ENCODE peak calls at places on chromosomes 11 and 22, in nine cellular contexts. U, H, N, D, I, K, P, M and O are unnamed samples. For H3K4me1 and H3K9me3, the result is how much of the 10 kb centered on the place peaks cover.

GRCh38 chr22:19663286-19663815 is 51.0 kb upstream of the SEPTIN5 start:
- DNase-seq in U (peak), H (no peak), N (no peak), D (peak), I (no peak), K (no peak), P (no peak), M (peak), O (peak)

GRCh38 chr11:119844808-119845207 is 115.8 kb upstream of the NECTIN1 start:
- DNase-seq in U (peak), H (no peak), N (no peak), D (no peak), I (no peak), K (no peak), P (no peak), M (no peak), O (no peak)

GRCh38 chr11:133819114-133819513 is 26.2 kb downstream of the SPATA19 start:
- DNase-seq in U (no peak), H (no peak), N (no peak), D (no peak), I (no peak), K (no peak), P (no peak), M (no peak), O (no peak)

GRCh38 chr11:61975638-61976419 is 8.4 kb upstream of the FTH1 start:
- DNase-seq in U (no peak), H (peak), N (peak), D (no peak), I (no peak), K (peak), P (no peak), M (no peak), O (no peak)

GRCh38 chr11:129279326-129280026 is 87.4 kb upstream of the ARHGAP32 start:
- DNase-seq in U (peak), H (peak), N (peak), D (peak), I (peak), K (peak), P (peak), M (peak), O (peak)

GRCh38 chr11:78295991-78296930 is 107.5 kb downstream of the USP35 start:
- DNase-seq in U (no peak), H (no peak), N (no peak), D (no peak), I (no peak), K (no peak), P (no peak), M (peak), O (no peak)

GRCh38 chr11:119155733-119156492 is 7.1 kb downstream of the ABCG4 start:
- DNase-seq in U (no peak), H (no peak), N (no peak), D (peak), I (peak), K (no peak), P (no peak), M (no peak), O (peak)

GRCh38 chr11:61362542-61362875 is 335 bp downstream of the TMEM138 start:
- DNase-seq in U (no peak), H (no peak), N (no peak), D (peak), I (no peak), K (no peak), P (no peak), M (peak), O (peak)

GRCh38 chr11:70736461-70736860 is 338.1 kb downstream of the CTTN start:
- DNase-seq in U (no peak), H (no peak), N (no peak), D (no peak), I (no peak), K (no peak), P (no peak), M (no peak), O (no peak)

GRCh38 chr11:2385156-2386151 is 8.3 kb downstream of the CD81 start:
- DNase-seq in U (no peak), H (peak), N (peak), D (no peak), I (no peak), K (no peak), P (no peak), M (no peak), O (no peak)

GRCh38 chr11:83122766-83123165 is 34.2 kb upstream of the PCF11 start:
- DNase-seq in U (no peak), H (no peak), N (no peak), D (no peak), I (no peak), K (no peak), P (no peak), M (no peak), O (no peak)
- H3K4me1 ChIP-seq in U (under half), H (under half), N (under half), D (under half), I (under half), K (under half), P (under half), M (under half), O (under half)

GRCh38 chr22:47232197-47232596 is 469.7 kb downstream of the TBC1D22A start:
- DNase-seq in U (no peak), H (no peak), N (no peak), D (no peak), I (no peak), K (no peak), P (no peak), M (no peak), O (no peak)
- H3K9me3 ChIP-seq in U (under half), H (under half), N (under half), D (under half), I (under half), K (under half), P (under half), M (under half), O (under half)

DNA sequence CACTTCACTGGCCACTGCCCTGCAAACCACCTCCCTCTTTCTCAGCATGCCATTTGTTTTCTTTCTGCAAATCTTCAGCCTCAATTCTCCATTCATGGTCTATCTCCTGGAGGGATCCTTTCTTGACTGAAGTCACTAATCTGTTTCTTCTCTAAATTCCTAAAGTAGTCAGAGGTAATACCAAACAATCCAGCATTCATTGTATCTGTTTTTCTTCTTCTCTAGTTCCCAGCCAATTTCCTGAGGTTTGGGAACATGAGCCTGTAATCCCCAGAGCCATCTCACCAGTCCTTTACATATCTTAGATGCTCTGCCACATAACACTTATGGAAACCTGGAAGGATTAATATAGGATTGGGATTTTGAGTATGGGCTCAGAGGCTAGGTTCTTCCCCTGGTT is 86.5 kb downstream of the MICAL2 start:
- DNase-seq in U (no peak), H (no peak), N (no peak), D (no peak), I (no peak), K (no peak), P (no peak), M (no peak), O (no peak)
- H3K4me1 ChIP-seq in U (half or more), H (under half), N (under half), D (under half), I (under half), K (half or more), P (under half), M (under half), O (under half)

DNA sequence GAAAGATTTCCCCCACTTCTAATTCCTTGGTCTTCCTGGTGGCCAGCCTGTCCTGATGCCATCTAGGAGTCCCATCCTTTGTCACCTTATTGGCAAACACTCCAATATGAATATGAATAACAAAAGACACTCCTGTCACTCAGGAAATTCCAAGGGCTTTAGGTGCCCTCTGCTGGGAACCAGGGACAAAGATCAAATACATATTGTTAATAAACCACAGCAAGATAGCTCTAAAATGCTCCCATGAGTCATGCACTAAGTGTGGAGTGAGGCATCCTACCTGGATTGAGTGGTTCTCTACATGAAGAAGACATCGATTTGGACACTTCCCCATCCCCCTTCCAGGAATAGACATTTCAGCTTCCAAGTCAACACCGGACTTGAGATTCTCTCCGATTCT is 823.6 kb downstream of the TBC1D22A start:
- DNase-seq in U (no peak), H (peak), N (no peak), D (no peak), I (no peak), K (peak), P (no peak), M (no peak), O (no peak)
- H3K9me3 ChIP-seq in U (under half), H (under half), N (under half), D (under half), I (under half), K (under half), P (under half), M (under half), O (under half)

GRCh38 chr11:76325149-76325548 is 55.8 kb downstream of the THAP12 start:
- DNase-seq in U (no peak), H (no peak), N (no peak), D (no peak), I (no peak), K (no peak), P (no peak), M (no peak), O (no peak)

GRCh38 chr11:76322593-76323341 is 58.2 kb downstream of the THAP12 start:
- DNase-seq in U (no peak), H (no peak), N (no peak), D (no peak), I (no peak), K (no peak), P (no peak), M (no peak), O (no peak)

GRCh38 chr11:76321820-76322524 is 59.0 kb downstream of the THAP12 start:
- DNase-seq in U (no peak), H (no peak), N (no peak), D (no peak), I (no peak), K (no peak), P (no peak), M (no peak), O (no peak)

GRCh38 chr11:76321340-76321739 is 59.6 kb downstream of the THAP12 start:
- DNase-seq in U (no peak), H (no peak), N (no peak), D (no peak), I (no peak), K (no peak), P (no peak), M (no peak), O (no peak)

DNA sequence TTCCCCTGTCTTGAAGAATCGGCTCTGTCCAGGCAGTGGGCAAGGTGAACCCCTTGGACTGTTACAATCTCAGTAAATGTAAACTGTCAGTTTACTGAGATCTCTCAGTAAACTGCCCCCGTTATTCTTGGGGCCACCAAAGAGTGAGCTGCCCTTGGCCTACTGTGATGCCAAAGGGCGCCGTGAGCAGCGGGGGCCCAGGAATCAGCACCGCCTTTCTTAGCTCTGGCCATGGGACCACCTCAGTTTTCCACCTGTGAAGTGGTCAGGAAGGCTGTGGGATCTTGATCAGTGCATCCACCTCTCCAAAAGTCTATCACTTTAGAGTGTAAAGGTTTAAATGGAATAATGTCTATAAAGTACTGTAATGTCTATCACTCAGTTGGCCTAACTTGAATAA is 57.1 kb downstream of the THAP12 start:
- DNase-seq in U (no peak), H (no peak), N (no peak), D (no peak), I (no peak), K (no peak), P (no peak), M (no peak), O (no peak)
- H3K4me1 ChIP-seq in U (under half), H (under half), N (under half), D (under half), I (under half), K (under half), P (under half), M (under half), O (under half)

GRCh38 chr22:49179175-49179574 is 648.5 kb downstream of the BRD1 start:
- DNase-seq in U (no peak), H (no peak), N (no peak), D (no peak), I (no peak), K (no peak), P (no peak), M (no peak), O (no peak)
- H3K9me3 ChIP-seq in U (under half), H (under half), N (under half), D (under half), I (under half), K (under half), P (under half), M (under half), O (under half)

DNA sequence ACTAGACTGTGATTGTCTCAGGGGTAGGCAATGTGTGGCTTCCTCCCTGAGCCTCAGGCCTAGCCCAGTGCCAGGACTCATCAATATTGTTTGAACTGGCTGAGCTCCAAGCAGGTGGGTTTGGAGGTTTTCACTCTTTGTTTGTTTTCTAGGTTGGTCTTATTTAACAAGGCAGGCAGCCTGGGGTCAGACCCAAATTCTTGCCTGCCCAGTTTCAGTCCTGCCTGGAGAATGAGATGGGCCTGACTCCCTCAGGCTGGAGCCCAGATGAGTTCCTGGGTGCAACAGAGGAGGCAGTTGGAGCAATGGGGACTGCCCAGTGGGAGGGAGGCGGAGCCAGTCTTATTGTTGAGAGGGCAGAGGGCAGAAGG is 28.3 kb upstream of the TP53I11 start:
- DNase-seq in U (no peak), H (peak), N (peak), D (no peak), I (no peak), K (no peak), P (no peak), M (no peak), O (no peak)
- H3K4me1 ChIP-seq in U (under half), H (under half), N (under half), D (under half), I (under half), K (under half), P (under half), M (under half), O (under half)

GRCh38 chr22:35394011-35394312 is 6.0 kb upstream of the MCM5 start:
- DNase-seq in U (no peak), H (no peak), N (no peak), D (no peak), I (no peak), K (no peak), P (no peak), M (no peak), O (no peak)
- H3K9me3 ChIP-seq in U (under half), H (under half), N (under half), D (under half), I (under half), K (under half), P (under half), M (under half), O (under half)

DNA sequence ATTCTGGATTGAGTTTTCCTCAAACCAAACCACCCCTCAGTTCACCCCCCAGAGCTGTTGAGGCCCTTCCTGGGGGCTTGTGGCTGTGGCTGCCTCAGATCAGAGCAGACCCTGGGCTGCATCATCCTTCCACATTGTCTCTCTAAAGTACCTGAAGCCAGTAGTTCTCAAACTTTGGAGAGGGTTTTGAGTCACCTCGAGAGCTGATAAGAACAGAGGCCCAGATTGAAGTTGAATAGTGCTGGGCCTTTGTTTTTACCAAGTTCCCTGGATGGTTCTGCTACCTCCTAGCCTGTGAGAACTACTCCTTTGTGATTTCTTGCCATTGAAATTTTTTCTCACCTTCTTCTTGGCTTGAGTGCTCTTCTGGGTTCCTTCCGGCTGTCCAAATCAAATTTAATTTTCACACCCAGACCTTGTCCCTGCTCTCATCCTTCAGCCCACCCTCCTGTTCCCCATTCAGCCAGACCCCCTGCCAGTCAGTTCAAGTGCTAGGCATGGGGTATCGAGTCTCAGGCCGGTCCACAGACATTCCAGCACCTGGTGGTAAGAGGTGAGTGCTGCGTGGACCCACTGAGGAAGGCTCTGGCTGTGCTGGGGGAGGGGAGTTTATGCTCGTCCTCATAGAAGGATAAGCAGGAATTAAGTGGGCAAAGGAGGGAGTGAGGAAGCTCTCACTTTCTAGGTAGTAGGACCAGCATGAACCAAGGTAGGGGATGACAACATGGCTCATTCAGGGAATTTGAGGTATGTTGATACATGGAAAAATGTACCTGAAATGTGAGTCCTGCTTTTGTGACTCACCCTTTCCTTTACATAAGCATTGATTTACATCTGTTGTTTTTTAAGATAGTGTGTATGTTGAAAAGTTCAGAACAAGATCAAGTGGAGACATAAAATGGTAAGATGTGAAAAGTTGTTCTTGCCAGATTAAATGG is 116.5 kb downstream of the PTPRJ start:
- DNase-seq in U (no peak), H (no peak), N (peak), D (no peak), I (no peak), K (no peak), P (no peak), M (no peak), O (no peak)
- H3K4me1 ChIP-seq in U (half or more), H (under half), N (under half), D (under half), I (under half), K (under half), P (under half), M (under half), O (under half)

GRCh38 chr22:48353116-48353947 is 1474.3 kb downstream of the BRD1 start:
- DNase-seq in U (no peak), H (no peak), N (no peak), D (no peak), I (no peak), K (peak), P (no peak), M (no peak), O (no peak)

GRCh38 chr22:48352086-48352911 is 1475.4 kb downstream of the BRD1 start:
- DNase-seq in U (no peak), H (no peak), N (no peak), D (no peak), I (no peak), K (peak), P (no peak), M (no peak), O (no peak)

GRCh38 chr22:48351376-48352085 is 1476.1 kb downstream of the BRD1 start:
- DNase-seq in U (no peak), H (no peak), N (no peak), D (no peak), I (no peak), K (peak), P (no peak), M (no peak), O (no peak)

GRCh38 chr22:48356731-48357130 is 1470.9 kb downstream of the BRD1 start:
- DNase-seq in U (no peak), H (no peak), N (no peak), D (no peak), I (no peak), K (peak), P (no peak), M (no peak), O (no peak)

DNA sequence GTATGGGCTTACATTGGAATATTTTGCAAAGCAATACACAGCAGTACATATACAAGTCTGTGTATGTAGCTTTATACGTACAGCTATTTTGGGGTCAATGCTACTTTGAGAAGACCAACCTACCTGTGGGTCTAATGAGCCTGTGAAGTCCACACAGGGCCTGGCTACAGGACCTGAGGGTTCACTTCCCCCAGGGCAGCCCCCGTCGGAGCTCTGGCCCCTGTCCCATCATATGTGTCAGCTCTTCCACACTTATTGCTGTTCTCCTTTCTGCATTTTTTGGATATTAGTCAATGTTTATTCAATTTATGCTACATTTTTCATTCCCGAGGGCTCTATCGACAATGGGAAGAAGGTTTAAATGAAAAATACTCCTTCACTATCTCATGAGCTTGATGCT is 1473.6 kb downstream of the BRD1 start:
- DNase-seq in U (no peak), H (no peak), N (no peak), D (no peak), I (no peak), K (no peak), P (no peak), M (no peak), O (no peak)
- H3K9me3 ChIP-seq in U (under half), H (under half), N (under half), D (under half), I (under half), K (under half), P (under half), M (under half), O (under half)